ENCODE peak calls at places on chromosomes 4 and X, in seven cellular contexts. X, Z, K, B, F, C and Q are unnamed samples.

GRCh38 chr4:140884431-140885058 is 128.4 kb upstream of the TBC1D9 start:
- DNase-seq in K (peak; percentile 4), F (no peak), B (peak; percentile 65), X (peak; percentile 82), C (peak; percentile 51), Z (peak; percentile 63), Q (peak; percentile 52)

GRCh38 chr4:175874290-175874689 is 62.2 kb upstream of the GPM6A start:
- DNase-seq in K (no peak), F (no peak), Z (no peak), B (no peak), X (no peak), C (no peak), Q (no peak)

GRCh38 chr4:169899295-169899694 is 126.9 kb downstream of the MFAP3L start:
- DNase-seq in B (peak; percentile 5), C (no peak), F (no peak), Z (no peak), X (no peak), K (no peak), Q (peak; percentile 95)

GRCh38 chrX:74421181-74422028 is at the start of gene SLC16A2:
- DNase-seq in C (peak; percentile 90), B (peak; percentile 38), Z (peak; percentile 81), F (no peak), X (peak; percentile 83), K (peak; percentile 21), Q (peak; percentile 42)

GRCh38 chr4:673349-674091 is 556 bp downstream of the ATP5ME start:
- DNase-seq in C (peak; percentile 66), K (no peak), Z (no peak), X (no peak), F (no peak), B (peak; percentile 18), Q (no peak)

GRCh38 chr4:88318751-88319350 is 34.5 kb upstream of the PPM1K start:
- DNase-seq in Z (no peak), B (peak; percentile 11), K (no peak), X (no peak), C (no peak), F (no peak), Q (peak; percentile 61)

GRCh38 chrX:43964936-43965335 is 8.3 kb downstream of the NDP start:
- DNase-seq in C (no peak), B (no peak), F (no peak), K (no peak), X (no peak), Z (peak; percentile 19), Q (no peak)

GRCh38 chr4:126470862-126471261 is 1156.1 kb downstream of the FAT4 start:
- DNase-seq in K (no peak), X (peak; percentile 83), Z (no peak), C (no peak), F (no peak), B (peak; percentile 15), Q (peak; percentile 20)

GRCh38 chr4:94613248-94613647 is 144.5 kb upstream of the BMPR1B start:
- DNase-seq in X (no peak), C (no peak), B (no peak), Z (no peak), K (no peak), F (no peak), Q (no peak)

GRCh38 chr4:138485498-138485897 is 243.3 kb upstream of the SLC7A11 start:
- DNase-seq in Z (no peak), F (no peak), X (no peak), K (no peak), B (no peak), C (no peak), Q (no peak)

GRCh38 chrX:42524374-42524773 is 253.6 kb downstream of the PPP1R2C start:
- DNase-seq in B (peak; percentile 80), X (no peak), Z (peak; percentile 40), C (no peak), F (no peak), K (peak; percentile 78), Q (peak; percentile 77)

GRCh38 chrX:42515939-42516338 is 262.0 kb downstream of the PPP1R2C start:
- DNase-seq in Z (no peak), X (no peak), C (no peak), B (no peak), K (no peak), F (no peak), Q (peak; percentile 66)

DNA sequence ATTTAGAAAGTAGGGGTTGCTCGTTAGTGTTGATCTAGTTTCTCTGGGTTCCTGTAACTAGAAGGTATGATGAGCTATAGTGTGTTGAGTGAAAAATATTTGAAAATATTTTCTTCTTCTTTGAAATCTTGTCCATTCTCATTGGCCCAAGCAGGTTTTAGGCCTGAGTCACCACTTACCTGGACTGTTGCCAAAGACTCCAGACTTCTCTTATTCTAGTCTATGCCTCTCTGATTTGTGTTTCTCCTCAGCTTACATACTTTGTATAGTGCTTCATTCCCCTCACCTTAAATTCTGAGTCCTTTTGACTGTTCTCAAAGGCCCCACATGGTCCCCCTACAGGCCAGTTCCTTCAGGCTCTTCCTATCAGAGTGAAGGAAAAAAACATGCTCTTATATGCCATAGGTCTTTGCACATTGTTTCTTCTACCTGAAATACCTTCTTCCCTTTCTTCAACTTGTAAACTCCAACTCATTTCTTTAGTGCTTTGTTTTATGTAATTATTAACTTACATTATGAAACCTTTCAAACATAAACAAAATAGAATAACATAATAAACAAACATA is 258.2 kb downstream of the PPP1R2C start:
- DNase-seq in F (no peak), Z (peak; percentile 35), K (no peak), X (peak; percentile 56), B (peak; percentile 67), C (peak; percentile 39), Q (peak; percentile 61)
- TF ChIP-seq CTCF in F (no peak), Z (peak; percentile 13), K (no peak), X (peak; percentile 24), B (peak; percentile 26), C (no peak), Q (peak; percentile 20)

GRCh38 chr4:121654738-121655137 is 42.0 kb downstream of the ANXA5 start:
- DNase-seq in F (no peak), Z (no peak), B (no peak), X (no peak), K (no peak), C (no peak), Q (no peak)

GRCh38 chr4:121655320-121656268 is 41.2 kb downstream of the ANXA5 start:
- DNase-seq in K (no peak), X (no peak), F (no peak), Z (no peak), C (no peak), B (no peak), Q (no peak)

GRCh38 chr4:121656269-121656641 is 40.5 kb downstream of the ANXA5 start:
- DNase-seq in X (peak; percentile 88), F (no peak), K (no peak), C (peak; percentile 75), Z (peak; percentile 75), B (peak; percentile 85), Q (peak; percentile 53)

GRCh38 chr4:121662225-121662624 is 34.6 kb downstream of the ANXA5 start:
- DNase-seq in B (no peak), K (no peak), F (no peak), X (no peak), Z (no peak), C (no peak), Q (no peak)

GRCh38 chr4:121658125-121658524 is 38.7 kb downstream of the ANXA5 start:
- DNase-seq in F (no peak), X (no peak), C (no peak), B (no peak), K (no peak), Z (no peak), Q (no peak)
- TF ChIP-seq CTCF in F (no peak), X (no peak), C (no peak), B (no peak), K (no peak), Z (no peak), Q (no peak)

DNA sequence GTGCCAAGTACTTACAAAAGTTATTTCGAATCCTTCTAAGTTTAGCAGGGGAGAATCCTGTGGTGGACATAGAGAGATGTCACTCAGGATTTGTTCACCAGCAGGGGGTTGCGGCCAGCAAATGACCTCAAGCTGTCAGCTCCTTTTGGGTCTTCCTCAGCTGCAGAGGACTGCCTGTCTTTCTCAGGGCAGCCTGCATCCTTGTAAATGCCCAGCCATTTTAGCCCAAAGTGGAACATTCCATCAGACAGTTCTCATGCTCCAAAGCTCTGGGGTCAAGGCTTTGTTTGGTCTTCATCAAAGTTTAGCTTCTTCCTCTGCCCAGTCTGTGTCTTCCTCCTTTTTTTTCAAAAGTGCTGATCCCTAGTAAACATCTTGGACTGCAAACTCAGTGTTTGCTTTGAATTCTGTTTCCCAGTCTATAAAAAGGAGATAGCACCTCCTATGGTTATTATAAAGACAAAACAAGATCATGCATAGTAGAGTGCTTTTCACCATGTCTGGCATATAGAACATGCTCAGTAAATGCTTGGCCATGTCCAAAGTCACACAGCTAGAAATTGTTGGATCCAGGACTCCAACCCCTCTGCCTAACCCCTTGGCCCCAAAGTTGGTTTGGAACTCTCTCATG is 156.5 kb upstream of the GATB start:
- DNase-seq in X (no peak), Z (no peak), F (no peak), C (no peak), K (no peak), B (peak; percentile 12), Q (no peak)
- TF ChIP-seq CTCF in X (no peak), Z (no peak), F (no peak), C (no peak), K (no peak), B (no peak), Q (peak; percentile 13)

GRCh38 chrX:103640401-103641155 is 11.8 kb downstream of the TCEAL1 start:
- DNase-seq in Z (peak; percentile 62), C (no peak), F (no peak), B (no peak), X (no peak), K (no peak), Q (no peak)

GRCh38 chrX:103635436-103635835 is 6.7 kb downstream of the TCEAL1 start:
- DNase-seq in K (no peak), F (no peak), Z (no peak), X (no peak), B (no peak), C (no peak), Q (no peak)

DNA sequence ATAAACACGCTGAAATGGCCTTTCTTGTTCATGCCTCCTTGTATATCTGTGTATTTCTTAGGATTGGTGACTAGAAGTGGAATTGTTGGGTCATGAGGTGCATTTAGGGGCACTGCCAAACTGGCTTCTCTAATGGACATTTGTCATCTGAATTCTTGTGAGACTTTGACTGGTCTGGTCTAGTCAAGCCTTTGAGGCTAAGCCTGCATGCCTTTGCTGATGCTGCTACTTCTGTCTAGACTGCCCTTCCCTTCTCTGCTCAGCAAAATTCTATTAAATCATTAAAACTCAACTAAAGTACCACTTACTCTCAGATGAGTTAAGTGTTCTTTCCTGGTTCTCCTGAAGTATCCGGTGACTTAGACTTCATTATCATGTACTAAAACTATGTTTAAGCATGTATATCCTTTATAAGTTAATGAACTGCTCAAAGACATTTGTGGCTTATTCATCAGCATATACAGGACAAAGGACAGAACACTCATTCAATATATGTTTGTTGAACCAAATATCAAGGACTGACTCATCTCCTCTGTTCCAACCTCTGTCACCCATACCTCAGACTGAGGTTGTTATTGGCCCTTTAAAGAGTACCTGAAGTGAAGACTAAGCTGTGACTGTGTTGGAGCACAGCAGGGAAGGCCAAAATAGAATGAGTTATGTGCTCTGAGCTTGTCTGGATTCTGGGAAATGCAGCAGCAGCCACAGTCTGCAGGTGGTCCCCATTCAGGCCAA is 9.0 kb downstream of the TCEAL1 start:
- DNase-seq in K (no peak), B (no peak), Z (no peak), C (no peak), F (no peak), X (no peak), Q (peak; percentile 75)
- TF ChIP-seq CTCF in K (no peak), B (no peak), Z (no peak), C (no peak), F (no peak), X (no peak), Q (no peak)

GRCh38 chr4:38894340-38894982 is 26.9 kb downstream of the FAM114A1 start:
- DNase-seq in Z (no peak), B (no peak), K (no peak), C (no peak), F (no peak), X (no peak), Q (no peak)
- TF ChIP-seq CTCF in Z (no peak), B (no peak), K (no peak), C (no peak), F (no peak), X (no peak), Q (peak; percentile 15)

GRCh38 chr4:1747603-1747967 is 26.3 kb downstream of the TACC3 start:
- DNase-seq in Z (no peak), C (no peak), B (no peak), K (no peak), F (no peak), X (no peak), Q (no peak)
- TF ChIP-seq CTCF in Z (no peak), C (no peak), B (no peak), K (no peak), F (no peak), X (no peak), Q (no peak)